ENCODE peak calls at places on chromosomes 1 and 21, in eight cellular contexts. A is DND-41, B is Calu3, G is upper lobe of right lung, W is gastrocnemius medialis, O is right lobe of liver, C is H9, N is AG04450. L is an unnamed sample.

GRCh38 chr1:215660259-215660658 is 93.2 kb downstream of the KCTD3 start:
- DNase-seq in A (no peak), B (no peak), G (no peak), W (no peak), O (no peak), C (no peak), N (no peak), L (no peak)

GRCh38 chr1:201786824-201787223 is 42.1 kb upstream of the IPO9 start:
- DNase-seq in A (no peak), B (no peak), G (no peak), W (peak), O (no peak), C (peak), N (no peak), L (peak)

GRCh38 chr1:88698764-88699163 is 14.7 kb downstream of the PKN2 start:
- DNase-seq in A (no peak), B (no peak), G (no peak), W (no peak), O (no peak), C (no peak), N (no peak), L (no peak)

GRCh38 chr1:183244466-183244865 is 58.4 kb downstream of the LAMC2 start:
- DNase-seq in A (no peak), B (no peak), G (peak), W (peak), O (no peak), C (no peak), N (no peak), L (no peak)

GRCh38 chr1:44947774-44948311 is 38.6 kb downstream of the EIF2B3 start:
- DNase-seq in A (no peak), B (no peak), G (no peak), W (no peak), O (no peak), C (no peak), N (no peak), L (no peak)

GRCh38 chr1:206004821-206005220 is 1.6 kb upstream of the RAB7B start:
- DNase-seq in A (no peak), B (no peak), G (no peak), W (no peak), O (no peak), C (no peak), N (no peak), L (no peak)

GRCh38 chr1:184806296-184806721 is 51.7 kb upstream of the EDEM3 start:
- DNase-seq in A (no peak), B (no peak), G (no peak), W (no peak), O (no peak), C (no peak), N (no peak), L (no peak)

GRCh38 chr1:247111636-247112478 is 7.7 kb upstream of the ZNF669 start:
- DNase-seq in A (no peak), B (peak), G (peak), W (peak), O (peak), C (peak), N (peak), L (no peak)

GRCh38 chr1:228062812-228063211 is 19.7 kb upstream of the ARF1 start:
- DNase-seq in A (no peak), B (no peak), G (peak), W (no peak), O (no peak), C (no peak), N (no peak), L (no peak)

GRCh38 chr1:168287237-168287664 is 6.6 kb downstream of the TBX19 start:
- DNase-seq in A (no peak), B (no peak), G (no peak), W (no peak), O (no peak), C (no peak), N (no peak), L (no peak)

GRCh38 chr1:103106426-103107321 is 1.6 kb downstream of the COL11A1 start:
- DNase-seq in A (no peak), B (peak), G (peak), W (no peak), O (peak), C (peak), N (no peak), L (no peak)

GRCh38 chr1:224541901-224542610 is 74.1 kb upstream of the CNIH3 start:
- DNase-seq in A (no peak), B (no peak), G (no peak), W (no peak), O (no peak), C (no peak), N (no peak), L (no peak)

GRCh38 chr1:11545793-11546192 is 66.8 kb downstream of the DISP3 start:
- DNase-seq in A (no peak), B (no peak), G (no peak), W (no peak), O (no peak), C (no peak), N (no peak), L (no peak)

GRCh38 chr1:206748348-206749034 is 22.1 kb upstream of the IL19 start:
- DNase-seq in A (no peak), B (no peak), G (no peak), W (no peak), O (no peak), C (no peak), N (no peak), L (no peak)

GRCh38 chr1:86380257-86380861 is 15.8 kb downstream of the ODF2L start:
- DNase-seq in A (no peak), B (no peak), G (no peak), W (no peak), O (no peak), C (no peak), N (peak), L (no peak)

GRCh38 chr1:170967042-170967910 is 31.9 kb downstream of the MROH9 start:
- DNase-seq in A (peak), B (peak), G (no peak), W (no peak), O (no peak), C (no peak), N (peak), L (no peak)

GRCh38 chr1:155598842-155599331 is 11.1 kb upstream of the MSTO1 start:
- DNase-seq in A (no peak), B (no peak), G (no peak), W (no peak), O (no peak), C (peak), N (no peak), L (no peak)

GRCh38 chr1:10631121-10631810 is 156.5 kb downstream of the PEX14 start:
- DNase-seq in A (no peak), B (no peak), G (peak), W (no peak), O (peak), C (no peak), N (no peak), L (no peak)

GRCh38 chr1:2300851-2301606 is 72.9 kb downstream of the SKI start:
- DNase-seq in A (peak), B (no peak), G (peak), W (peak), O (peak), C (no peak), N (no peak), L (peak)

GRCh38 chr21:41364308-41364707 is 2.5 kb downstream of the MX2 start:
- DNase-seq in A (no peak), B (no peak), G (peak), W (no peak), O (no peak), C (no peak), N (no peak), L (no peak)

GRCh38 chr21:42392731-42393442 is 3.0 kb downstream of the TMPRSS3 start:
- DNase-seq in A (no peak), B (no peak), G (peak), W (no peak), O (no peak), C (no peak), N (no peak), L (no peak)

GRCh38 chr1:166588741-166589140 is 250.5 kb upstream of the POGK start:
- DNase-seq in A (no peak), B (no peak), G (no peak), W (no peak), O (no peak), C (no peak), N (no peak), L (no peak)

GRCh38 chr1:32743380-32744062 is 41.0 kb upstream of the SYNC start:
- DNase-seq in A (no peak), B (no peak), G (no peak), W (no peak), O (no peak), C (no peak), N (no peak), L (no peak)

GRCh38 chr1:244154882-244155531 is 103.9 kb downstream of the ZBTB18 start:
- DNase-seq in A (no peak), B (no peak), G (no peak), W (peak), O (no peak), C (peak), N (no peak), L (no peak)

DNA sequence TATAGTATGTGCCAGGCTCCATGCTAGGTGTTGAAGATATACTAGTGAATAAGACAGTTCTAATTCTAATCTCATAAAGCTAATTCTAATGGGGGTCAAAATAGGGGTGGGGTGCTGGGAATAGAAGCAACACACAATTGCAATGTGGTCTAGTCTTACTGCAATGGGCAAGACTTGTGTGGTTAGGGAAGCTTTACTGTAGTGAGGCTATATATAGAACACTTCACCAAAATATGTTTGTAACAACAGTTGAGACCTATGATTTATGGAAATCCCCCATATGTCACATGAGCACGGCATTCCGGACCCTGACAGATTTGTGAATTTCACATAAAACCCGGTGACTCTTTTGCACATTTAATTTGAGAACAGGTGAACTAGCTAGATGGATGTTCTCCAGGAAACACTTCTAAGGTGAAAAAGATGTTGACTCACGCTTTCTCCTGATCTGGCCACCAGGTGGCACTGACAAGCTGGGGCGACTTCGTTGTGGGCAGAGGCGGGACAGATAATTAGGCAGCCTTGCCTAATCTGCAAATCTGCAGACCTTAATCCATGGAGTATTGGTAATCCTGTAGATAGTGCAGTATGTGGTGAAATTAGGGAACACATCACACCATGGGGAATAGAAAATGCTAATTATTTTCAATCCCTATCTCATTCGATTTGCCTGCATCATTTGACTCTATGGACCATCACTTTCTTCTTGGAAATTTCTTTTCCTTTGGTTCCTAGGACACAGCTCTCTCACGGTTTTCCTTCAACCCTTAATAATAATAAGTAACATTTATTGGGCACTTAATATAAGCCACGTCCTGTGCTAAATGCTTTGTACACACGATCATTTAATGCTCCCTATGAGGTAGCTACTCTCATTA is 37.7 kb downstream of the KIAA0040 start:
- DNase-seq in A (peak), B (peak), G (peak), W (peak), O (peak), C (peak), N (no peak), L (no peak)
- TF ChIP-seq CTCF in A (peak), B (peak), G (peak), W (peak), O (peak), C (peak), N (peak), L (peak)

GRCh38 chr1:147807405-147807804 is 47.0 kb upstream of the GJA5 start:
- DNase-seq in A (no peak), B (no peak), G (no peak), W (no peak), O (no peak), C (no peak), N (no peak), L (no peak)

GRCh38 chr1:147809236-147809635 is 48.8 kb upstream of the GJA5 start:
- DNase-seq in A (no peak), B (no peak), G (no peak), W (no peak), O (no peak), C (no peak), N (no peak), L (no peak)

GRCh38 chr1:147804942-147805723 is 44.7 kb upstream of the GJA5 start:
- DNase-seq in A (no peak), B (no peak), G (no peak), W (no peak), O (no peak), C (no peak), N (no peak), L (no peak)

GRCh38 chr1:147811273-147811672 is 50.9 kb upstream of the GJA5 start:
- DNase-seq in A (no peak), B (no peak), G (no peak), W (no peak), O (no peak), C (no peak), N (no peak), L (no peak)

DNA sequence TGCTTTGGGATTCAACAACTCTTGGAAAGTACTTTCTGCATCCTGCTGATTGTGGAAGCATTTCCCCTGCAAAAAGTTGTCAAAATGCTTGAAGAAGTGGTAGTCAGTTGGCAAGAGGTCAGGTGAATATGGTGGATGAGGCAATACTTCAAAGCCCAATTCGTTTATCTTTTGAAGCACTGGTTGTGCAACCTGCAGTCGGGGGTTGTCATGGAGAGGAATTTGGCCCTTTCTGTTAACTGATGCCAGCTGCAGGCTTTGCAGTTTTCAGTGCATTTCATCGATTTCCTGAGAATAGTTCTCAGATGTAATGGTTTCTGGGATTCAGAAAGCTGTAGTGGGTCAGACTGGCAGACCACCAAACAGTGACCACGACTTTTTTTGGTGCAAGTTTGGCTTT is 47.6 kb upstream of the GJA5 start:
- DNase-seq in A (no peak), B (no peak), G (no peak), W (no peak), O (peak), C (no peak), N (no peak), L (no peak)
- TF ChIP-seq CTCF in A (no peak), B (no peak), G (no peak), W (no peak), O (no peak), C (no peak), N (no peak), L (no peak)

GRCh38 chr21:32991299-32991850 is 34.4 kb upstream of the OLIG2 start:
- DNase-seq in A (no peak), B (no peak), G (no peak), W (no peak), O (no peak), C (no peak), N (no peak), L (no peak)

GRCh38 chr21:32993894-32994293 is 31.8 kb upstream of the OLIG2 start:
- DNase-seq in A (no peak), B (no peak), G (no peak), W (no peak), O (no peak), C (no peak), N (no peak), L (no peak)

GRCh38 chr21:32990666-32991065 is 35.1 kb upstream of the OLIG2 start:
- DNase-seq in A (no peak), B (no peak), G (no peak), W (no peak), O (no peak), C (no peak), N (no peak), L (no peak)

DNA sequence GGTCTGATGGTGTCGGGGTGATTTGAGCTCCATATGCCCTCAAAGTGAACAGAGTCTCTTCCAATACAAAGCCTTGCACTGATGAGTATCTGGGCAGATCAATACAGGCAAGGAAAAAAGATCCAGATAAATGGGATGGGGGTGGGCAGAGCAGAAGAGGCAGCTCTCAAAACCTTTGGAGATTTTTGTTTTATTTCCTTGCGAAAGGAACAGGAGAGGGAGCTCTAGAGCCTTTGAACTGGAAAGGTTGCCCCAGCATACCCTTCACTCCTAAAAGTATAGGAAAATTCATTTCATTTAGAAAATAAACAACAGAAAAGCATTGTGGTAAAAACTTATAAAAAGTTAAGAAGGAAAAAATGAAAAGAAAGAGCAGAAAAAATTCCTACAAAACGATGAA is 31.4 kb upstream of the OLIG2 start:
- DNase-seq in A (no peak), B (peak), G (no peak), W (no peak), O (no peak), C (no peak), N (no peak), L (no peak)
- TF ChIP-seq CTCF in A (peak), B (no peak), G (peak), W (peak), O (peak), C (peak), N (peak), L (no peak)

GRCh38 chr1:193338194-193338593 is 151.8 kb upstream of the B3GALT2 start:
- DNase-seq in A (no peak), B (no peak), G (no peak), W (no peak), O (no peak), C (no peak), N (no peak), L (no peak)
- TF ChIP-seq CTCF in A (no peak), B (peak), G (no peak), W (no peak), O (no peak), C (no peak), N (peak), L (no peak)

DNA sequence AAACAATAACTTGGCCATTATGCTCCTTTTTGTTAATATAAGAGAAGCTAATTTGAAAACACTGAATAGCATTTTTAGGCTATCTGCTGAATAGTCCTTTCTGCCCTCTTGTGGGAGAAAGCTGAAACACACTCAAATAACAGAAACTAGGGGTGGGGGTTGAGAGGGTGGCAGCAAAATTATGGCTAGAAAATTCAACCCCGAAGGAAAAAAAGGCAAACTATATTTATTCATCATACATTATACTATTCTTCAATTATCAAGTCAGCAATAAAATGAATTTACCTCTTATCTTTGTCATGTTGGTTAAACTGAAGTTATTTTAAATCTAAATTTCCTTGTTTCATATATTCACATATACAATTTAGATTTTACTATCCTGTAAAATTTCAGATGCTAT is 255.9 kb downstream of the FAF1 start:
- DNase-seq in A (peak), B (peak), G (no peak), W (no peak), O (no peak), C (no peak), N (peak), L (no peak)
- TF ChIP-seq CTCF in A (peak), B (peak), G (peak), W (peak), O (peak), C (peak), N (peak), L (peak)

DNA sequence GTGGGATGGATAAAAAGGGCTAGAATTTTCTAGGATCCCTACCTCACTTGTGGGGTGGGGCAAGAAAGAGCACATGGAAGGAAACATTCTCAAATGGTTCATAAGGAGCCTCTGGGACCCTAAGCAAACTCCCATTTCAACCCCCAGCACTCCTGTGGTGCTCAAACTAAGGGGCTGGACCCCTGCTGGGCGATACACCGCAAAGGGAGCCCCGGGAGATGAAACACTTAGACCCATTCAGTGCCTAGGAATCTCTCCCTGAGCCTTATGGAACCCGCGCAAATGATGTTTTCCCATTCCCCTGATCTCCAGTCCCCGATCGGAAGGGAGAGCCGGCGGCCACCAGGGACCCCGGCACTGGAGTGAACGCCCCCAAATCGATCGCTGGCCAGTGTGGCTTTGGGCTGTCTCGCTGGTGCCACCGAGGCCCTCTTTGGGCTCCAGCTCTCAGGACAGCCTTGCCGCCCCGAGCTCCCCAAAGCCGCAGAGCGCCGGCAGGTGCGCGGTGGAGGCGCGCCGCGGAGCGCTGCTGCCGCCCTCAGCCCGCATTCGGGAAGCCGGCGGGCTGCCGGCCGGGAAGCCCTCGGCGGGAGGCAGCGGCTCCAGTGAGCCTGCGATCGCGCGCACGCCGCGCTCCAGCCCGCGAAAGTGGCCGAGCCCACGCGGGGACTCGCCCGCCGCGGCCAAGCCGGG is 1.2 kb downstream of the PLXNA2 start:
- DNase-seq in A (no peak), B (peak), G (peak), W (peak), O (peak), C (no peak), N (no peak), L (no peak)
- TF ChIP-seq CTCF in A (no peak), B (no peak), G (no peak), W (peak), O (peak), C (peak), N (no peak), L (no peak)

DNA sequence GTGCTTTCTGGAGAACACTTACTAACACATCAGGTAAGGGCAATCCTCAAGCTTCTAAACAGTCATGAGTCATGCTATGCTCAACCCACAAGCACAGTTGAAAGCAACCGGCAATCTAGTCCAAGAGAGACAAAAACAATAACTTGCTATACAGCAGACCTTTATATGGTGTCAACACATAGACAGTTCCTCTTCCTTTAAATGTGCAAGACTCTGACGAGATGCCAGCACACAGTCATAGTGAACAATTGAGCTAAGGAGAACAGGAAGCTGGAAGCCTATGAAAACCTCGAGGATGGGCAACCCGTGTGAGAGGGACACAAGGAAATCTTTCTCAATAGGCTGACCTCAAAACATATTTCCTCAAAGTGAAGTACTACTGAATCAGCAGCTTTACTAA is 5.3 kb downstream of the ADIPOR1 start:
- DNase-seq in A (no peak), B (peak), G (no peak), W (peak), O (peak), C (no peak), N (no peak), L (no peak)
- TF ChIP-seq CTCF in A (no peak), B (no peak), G (no peak), W (no peak), O (no peak), C (no peak), N (no peak), L (no peak)

L was measured in thoracic aorta.